ENCODE peak calls at places on chromosomes 11 and 22, in seven cellular contexts. One of them, this sample, is unnamed. For H3K27me3, the result is how much of the 10 kb centered on the place peaks cover.

GRCh38 chr11:316891-317291 is 3.1 kb downstream of the IFITM1 start:
- DNase-seq in ascending aorta: no peak
- DNase-seq in neuronal stem cell: no peak
- DNase-seq in CD4-positive, alpha-beta memory T cell: no peak
- DNase-seq in lower lobe of right lung: no peak
- DNase-seq in cardiac muscle cell: no peak
- DNase-seq in HepG2: no peak
- DNase-seq in this sample: no peak

GRCh38 chr22:49561976-49562375 is 265.7 kb downstream of the BRD1 start:
- DNase-seq in ascending aorta: no peak
- DNase-seq in neuronal stem cell: no peak
- DNase-seq in CD4-positive, alpha-beta memory T cell: no peak
- DNase-seq in lower lobe of right lung: no peak
- DNase-seq in cardiac muscle cell: no peak
- DNase-seq in HepG2: no peak
- DNase-seq in this sample: peak

GRCh38 chr11:121716060-121716459 is 263.3 kb upstream of the SORL1-AS1 start:
- DNase-seq in ascending aorta: no peak
- DNase-seq in neuronal stem cell: no peak
- DNase-seq in CD4-positive, alpha-beta memory T cell: no peak
- DNase-seq in lower lobe of right lung: no peak
- DNase-seq in cardiac muscle cell: no peak
- DNase-seq in HepG2: no peak
- DNase-seq in this sample: no peak

GRCh38 chr22:24330636-24331035 is 60.0 kb downstream of the SPECC1L start:
- DNase-seq in ascending aorta: no peak
- DNase-seq in neuronal stem cell: no peak
- DNase-seq in CD4-positive, alpha-beta memory T cell: no peak
- DNase-seq in lower lobe of right lung: no peak
- DNase-seq in cardiac muscle cell: no peak
- DNase-seq in HepG2: no peak
- DNase-seq in this sample: no peak

GRCh38 chr11:73384871-73385692 is 8.9 kb downstream of the RELT start:
- DNase-seq in ascending aorta: no peak
- DNase-seq in neuronal stem cell: no peak
- DNase-seq in CD4-positive, alpha-beta memory T cell: peak
- DNase-seq in lower lobe of right lung: peak
- DNase-seq in cardiac muscle cell: no peak
- DNase-seq in HepG2: no peak
- DNase-seq in this sample: no peak

GRCh38 chr11:86918943-86919342 is 36.3 kb downstream of the FZD4 start:
- DNase-seq in ascending aorta: no peak
- DNase-seq in neuronal stem cell: no peak
- DNase-seq in CD4-positive, alpha-beta memory T cell: no peak
- DNase-seq in lower lobe of right lung: no peak
- DNase-seq in cardiac muscle cell: no peak
- DNase-seq in HepG2: no peak
- DNase-seq in this sample: no peak

GRCh38 chr11:29623144-29623722 is 393.6 kb downstream of the KCNA4 start:
- DNase-seq in ascending aorta: no peak
- DNase-seq in neuronal stem cell: peak
- DNase-seq in CD4-positive, alpha-beta memory T cell: no peak
- DNase-seq in lower lobe of right lung: no peak
- DNase-seq in cardiac muscle cell: peak
- DNase-seq in HepG2: no peak
- DNase-seq in this sample: no peak

GRCh38 chr22:45023431-45023830 is 13.6 kb upstream of the PHF21B start:
- DNase-seq in ascending aorta: no peak
- DNase-seq in neuronal stem cell: no peak
- DNase-seq in CD4-positive, alpha-beta memory T cell: no peak
- DNase-seq in lower lobe of right lung: no peak
- DNase-seq in cardiac muscle cell: no peak
- DNase-seq in HepG2: no peak
- DNase-seq in this sample: no peak

GRCh38 chr11:113314389-113315301 is at the start of gene TTC12:
- DNase-seq in ascending aorta: peak
- DNase-seq in neuronal stem cell: peak
- DNase-seq in CD4-positive, alpha-beta memory T cell: peak
- DNase-seq in lower lobe of right lung: peak
- DNase-seq in cardiac muscle cell: peak
- DNase-seq in HepG2: peak
- DNase-seq in this sample: peak

GRCh38 chr11:18727499-18728236 is 1.7 kb upstream of the IGSF22 start:
- DNase-seq in ascending aorta: no peak
- DNase-seq in neuronal stem cell: peak
- DNase-seq in CD4-positive, alpha-beta memory T cell: peak
- DNase-seq in lower lobe of right lung: no peak
- DNase-seq in cardiac muscle cell: peak
- DNase-seq in HepG2: peak
- DNase-seq in this sample: no peak

GRCh38 chr22:33923660-33924246 is 3.5 kb upstream of the LARGE1 start:
- DNase-seq in ascending aorta: no peak
- DNase-seq in neuronal stem cell: peak
- DNase-seq in CD4-positive, alpha-beta memory T cell: no peak
- DNase-seq in lower lobe of right lung: no peak
- DNase-seq in cardiac muscle cell: peak
- DNase-seq in HepG2: peak
- DNase-seq in this sample: peak

GRCh38 chr22:20803696-20804324 is 29.9 kb downstream of the SERPIND1 start:
- DNase-seq in ascending aorta: no peak
- DNase-seq in neuronal stem cell: peak
- DNase-seq in CD4-positive, alpha-beta memory T cell: no peak
- DNase-seq in lower lobe of right lung: no peak
- DNase-seq in cardiac muscle cell: peak
- DNase-seq in HepG2: peak
- DNase-seq in this sample: no peak

GRCh38 chr11:108221401-108221800 is 1.0 kb downstream of the NPAT start:
- DNase-seq in ascending aorta: no peak
- DNase-seq in neuronal stem cell: no peak
- DNase-seq in CD4-positive, alpha-beta memory T cell: no peak
- DNase-seq in lower lobe of right lung: no peak
- DNase-seq in cardiac muscle cell: no peak
- DNase-seq in HepG2: no peak
- DNase-seq in this sample: no peak

GRCh38 chr11:33539659-33540249 is 160.9 kb downstream of the C11orf91 start:
- DNase-seq in ascending aorta: no peak
- DNase-seq in neuronal stem cell: no peak
- DNase-seq in CD4-positive, alpha-beta memory T cell: no peak
- DNase-seq in lower lobe of right lung: no peak
- DNase-seq in cardiac muscle cell: no peak
- DNase-seq in HepG2: no peak
- DNase-seq in this sample: no peak

GRCh38 chr22:28942801-28943500 is 59.6 kb downstream of the ZNRF3 start:
- DNase-seq in ascending aorta: no peak
- DNase-seq in neuronal stem cell: peak
- DNase-seq in CD4-positive, alpha-beta memory T cell: no peak
- DNase-seq in lower lobe of right lung: no peak
- DNase-seq in cardiac muscle cell: peak
- DNase-seq in HepG2: no peak
- DNase-seq in this sample: no peak

GRCh38 chr11:27487706-27488105 is 15.1 kb upstream of the LGR4 start:
- DNase-seq in ascending aorta: no peak
- DNase-seq in neuronal stem cell: no peak
- DNase-seq in CD4-positive, alpha-beta memory T cell: no peak
- DNase-seq in lower lobe of right lung: no peak
- DNase-seq in cardiac muscle cell: no peak
- DNase-seq in HepG2: no peak
- DNase-seq in this sample: no peak

GRCh38 chr11:35146074-35146521 is 7.1 kb downstream of the CD44 start:
- DNase-seq in ascending aorta: no peak
- DNase-seq in neuronal stem cell: no peak
- DNase-seq in CD4-positive, alpha-beta memory T cell: peak
- DNase-seq in lower lobe of right lung: no peak
- DNase-seq in cardiac muscle cell: no peak
- DNase-seq in HepG2: no peak
- DNase-seq in this sample: no peak

GRCh38 chr11:55949330-55949729 is 13.1 kb upstream of the OR5I1 start:
- DNase-seq in ascending aorta: no peak
- DNase-seq in neuronal stem cell: no peak
- DNase-seq in CD4-positive, alpha-beta memory T cell: no peak
- DNase-seq in lower lobe of right lung: no peak
- DNase-seq in cardiac muscle cell: no peak
- DNase-seq in HepG2: no peak
- DNase-seq in this sample: no peak

GRCh38 chr11:61949169-61950034 is 749 bp upstream of the BEST1 start:
- DNase-seq in ascending aorta: peak
- DNase-seq in neuronal stem cell: no peak
- DNase-seq in CD4-positive, alpha-beta memory T cell: no peak
- DNase-seq in lower lobe of right lung: peak
- DNase-seq in cardiac muscle cell: peak
- DNase-seq in HepG2: peak
- DNase-seq in this sample: no peak

GRCh38 chr22:35102663-35103062 is 36.7 kb downstream of the ISX start:
- DNase-seq in ascending aorta: no peak
- DNase-seq in neuronal stem cell: no peak
- DNase-seq in CD4-positive, alpha-beta memory T cell: no peak
- DNase-seq in lower lobe of right lung: peak
- DNase-seq in cardiac muscle cell: peak
- DNase-seq in HepG2: no peak
- DNase-seq in this sample: no peak

GRCh38 chr11:110432713-110433392 is 3.1 kb downstream of the FDX1 start:
- DNase-seq in ascending aorta: no peak
- DNase-seq in neuronal stem cell: no peak
- DNase-seq in CD4-positive, alpha-beta memory T cell: no peak
- DNase-seq in lower lobe of right lung: no peak
- DNase-seq in cardiac muscle cell: no peak
- DNase-seq in HepG2: no peak
- DNase-seq in this sample: no peak

GRCh38 chr22:46030241-46030880 is 53.4 kb upstream of the WNT7B start:
- DNase-seq in ascending aorta: peak
- DNase-seq in neuronal stem cell: no peak
- DNase-seq in CD4-positive, alpha-beta memory T cell: no peak
- DNase-seq in lower lobe of right lung: peak
- DNase-seq in cardiac muscle cell: no peak
- DNase-seq in HepG2: no peak
- DNase-seq in this sample: no peak

GRCh38 chr11:68090287-68090686 is 30.9 kb downstream of the CHKA start:
- DNase-seq in ascending aorta: no peak
- DNase-seq in neuronal stem cell: no peak
- DNase-seq in CD4-positive, alpha-beta memory T cell: no peak
- DNase-seq in lower lobe of right lung: no peak
- DNase-seq in cardiac muscle cell: no peak
- DNase-seq in HepG2: no peak
- DNase-seq in this sample: no peak

GRCh38 chr11:28243057-28243456 is 134.9 kb downstream of the METTL15 start:
- DNase-seq in ascending aorta: no peak
- DNase-seq in neuronal stem cell: no peak
- DNase-seq in CD4-positive, alpha-beta memory T cell: no peak
- DNase-seq in lower lobe of right lung: no peak
- DNase-seq in cardiac muscle cell: no peak
- DNase-seq in HepG2: no peak
- DNase-seq in this sample: no peak

DNA sequence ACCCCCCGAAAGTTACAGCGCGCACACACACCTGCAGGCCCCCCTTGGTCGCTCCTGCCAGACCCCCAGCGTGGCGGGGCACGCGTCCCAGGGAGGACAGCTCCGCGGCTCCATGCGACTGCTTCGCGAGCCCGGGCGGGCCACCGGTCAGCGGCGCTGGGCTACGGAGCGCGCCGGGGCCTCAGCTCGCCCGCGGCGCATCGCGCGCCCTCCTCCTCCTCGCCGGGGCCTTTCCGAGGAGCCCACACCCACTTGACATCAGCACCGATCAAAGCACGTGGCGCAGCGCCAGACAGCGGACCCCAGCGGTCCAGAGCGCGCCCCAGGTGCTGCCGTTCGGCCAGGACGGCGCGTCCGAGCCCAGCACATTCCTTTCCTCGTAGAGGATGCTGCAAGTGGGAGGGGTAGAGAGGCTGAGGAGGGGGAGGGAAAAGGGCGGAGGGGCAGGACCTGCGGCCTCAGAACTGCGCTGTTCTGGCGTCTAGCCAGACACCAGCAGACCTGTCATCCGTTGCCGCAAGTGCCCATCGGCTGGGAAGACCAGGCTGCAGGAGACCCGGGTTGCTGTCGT is 88.6 kb downstream of the PLEKHA7 start:
- DNase-seq in ascending aorta: no peak
- DNase-seq in neuronal stem cell: peak
- DNase-seq in CD4-positive, alpha-beta memory T cell: no peak
- DNase-seq in lower lobe of right lung: peak
- DNase-seq in cardiac muscle cell: peak
- DNase-seq in HepG2: peak
- DNase-seq in this sample: peak
- H3K27me3 ChIP-seq in ascending aorta: under half
- H3K27me3 ChIP-seq in neuronal stem cell: under half
- H3K27me3 ChIP-seq in CD4-positive, alpha-beta memory T cell: under half
- H3K27me3 ChIP-seq in lower lobe of right lung: under half
- H3K27me3 ChIP-seq in cardiac muscle cell: under half
- H3K27me3 ChIP-seq in HepG2: under half
- H3K27me3 ChIP-seq in this sample: under half

DNA sequence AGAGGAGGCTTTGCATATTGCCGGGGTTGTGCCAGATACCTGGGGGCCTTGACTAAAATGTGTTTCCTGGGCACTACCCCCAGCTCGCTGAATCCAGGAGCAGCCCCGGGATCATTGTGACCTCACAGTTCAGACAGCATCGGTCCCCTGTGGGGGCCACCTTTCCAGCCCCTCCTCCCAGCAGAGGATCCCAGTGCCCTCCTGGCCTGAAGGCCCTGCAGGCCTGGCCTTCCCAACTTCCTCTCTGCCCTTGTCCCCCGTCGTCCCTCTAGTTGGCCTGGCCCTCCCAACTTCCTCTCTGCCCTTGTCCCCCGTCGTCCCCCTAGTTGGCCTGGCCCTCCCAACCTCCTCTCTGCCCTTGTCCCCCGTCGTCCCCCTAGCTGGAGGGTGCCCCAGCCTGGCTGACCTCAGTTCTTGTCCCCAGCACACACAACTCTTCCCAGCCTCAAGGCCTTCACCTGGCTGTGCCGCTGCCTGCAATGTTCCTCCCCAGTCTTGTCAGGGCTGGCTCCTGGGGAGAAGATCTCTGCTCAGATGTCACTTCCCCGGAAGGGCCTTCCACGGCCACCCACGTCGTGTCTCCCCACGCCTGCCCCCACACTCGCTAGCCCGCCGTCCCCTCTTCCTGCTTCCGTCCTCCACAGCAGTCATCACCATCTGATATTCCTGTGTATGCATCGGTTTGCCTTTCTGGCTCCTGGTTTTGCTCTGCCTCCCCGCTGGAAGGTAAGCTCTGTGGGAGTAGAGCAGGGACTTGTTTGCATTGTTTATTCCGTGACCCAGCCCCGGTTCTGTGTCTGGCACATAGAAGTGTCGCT is 12.6 kb upstream of the ANO1 start:
- DNase-seq in ascending aorta: no peak
- DNase-seq in neuronal stem cell: no peak
- DNase-seq in CD4-positive, alpha-beta memory T cell: no peak
- DNase-seq in lower lobe of right lung: no peak
- DNase-seq in cardiac muscle cell: no peak
- DNase-seq in HepG2: no peak
- DNase-seq in this sample: no peak
- H3K27me3 ChIP-seq in ascending aorta: under half
- H3K27me3 ChIP-seq in neuronal stem cell: under half
- H3K27me3 ChIP-seq in CD4-positive, alpha-beta memory T cell: under half
- H3K27me3 ChIP-seq in lower lobe of right lung: under half
- H3K27me3 ChIP-seq in cardiac muscle cell: under half
- H3K27me3 ChIP-seq in HepG2: under half
- H3K27me3 ChIP-seq in this sample: under half

GRCh38 chr11:94396282-94396681 is 4.9 kb downstream of the GPR83 start:
- DNase-seq in ascending aorta: no peak
- DNase-seq in neuronal stem cell: no peak
- DNase-seq in CD4-positive, alpha-beta memory T cell: no peak
- DNase-seq in lower lobe of right lung: no peak
- DNase-seq in cardiac muscle cell: no peak
- DNase-seq in HepG2: no peak
- DNase-seq in this sample: no peak
- H3K27me3 ChIP-seq in ascending aorta: under half
- H3K27me3 ChIP-seq in neuronal stem cell: half or more
- H3K27me3 ChIP-seq in CD4-positive, alpha-beta memory T cell: under half
- H3K27me3 ChIP-seq in lower lobe of right lung: under half
- H3K27me3 ChIP-seq in cardiac muscle cell: under half
- H3K27me3 ChIP-seq in HepG2: under half
- H3K27me3 ChIP-seq in this sample: under half

GRCh38 chr22:50739894-50740293 is 1.9 kb downstream of the ACR start:
- DNase-seq in ascending aorta: no peak
- DNase-seq in neuronal stem cell: no peak
- DNase-seq in CD4-positive, alpha-beta memory T cell: no peak
- DNase-seq in lower lobe of right lung: peak
- DNase-seq in cardiac muscle cell: no peak
- DNase-seq in HepG2: no peak
- DNase-seq in this sample: no peak
- H3K27me3 ChIP-seq in ascending aorta: under half
- H3K27me3 ChIP-seq in neuronal stem cell: under half
- H3K27me3 ChIP-seq in CD4-positive, alpha-beta memory T cell: under half
- H3K27me3 ChIP-seq in lower lobe of right lung: under half
- H3K27me3 ChIP-seq in cardiac muscle cell: under half
- H3K27me3 ChIP-seq in HepG2: under half
- H3K27me3 ChIP-seq in this sample: under half

This sample was measured in breast epithelium.